ENCODE peak calls at places on chromosomes 2 and 18, in five cellular contexts. E is heart left ventricle, S is small intestine, U is mammary epithelial cell, C is tibial nerve. Z is an unnamed sample.

GRCh38 chr18:38611036-38611964 is 1045.7 kb upstream of the CELF4 start:
- DNase-seq in E (peak), S (no peak), U (no peak), C (no peak), Z (no peak)

GRCh38 chr2:64485302-64485701 is 31.3 kb downstream of the LGALSL start:
- DNase-seq in E (no peak), S (no peak), U (no peak), C (no peak), Z (no peak)

GRCh38 chr2:72780483-72780882 is 45.4 kb downstream of the EXOC6B start:
- DNase-seq in E (no peak), S (peak), U (peak), C (no peak), Z (no peak)

GRCh38 chr2:179985163-179985820 is 21.8 kb downstream of the CWC22 start:
- DNase-seq in E (no peak), S (no peak), U (no peak), C (no peak), Z (no peak)

GRCh38 chr2:83364264-83364663 is 1094.8 kb downstream of the SUCLG1 start:
- DNase-seq in E (no peak), S (no peak), U (no peak), C (no peak), Z (no peak)

GRCh38 chr2:18749912-18750526 is 160.7 kb upstream of the NT5C1B start:
- DNase-seq in E (peak), S (peak), U (peak), C (peak), Z (peak)

GRCh38 chr2:156320491-156320896 is 12.0 kb downstream of the NR4A2 start:
- DNase-seq in E (peak), S (no peak), U (no peak), C (no peak), Z (no peak)

GRCh38 chr2:73999881-74000597 is 15.3 kb downstream of the TET3 start:
- DNase-seq in E (no peak), S (peak), U (no peak), C (no peak), Z (no peak)

GRCh38 chr2:108918156-108918845 is 70.7 kb downstream of the EDAR start:
- DNase-seq in E (no peak), S (no peak), U (no peak), C (no peak), Z (no peak)

GRCh38 chr18:9475643-9476580 is 599 bp downstream of the RALBP1 start:
- DNase-seq in E (no peak), S (peak), U (peak), C (peak), Z (peak)

GRCh38 chr2:9637330-9637729 is 6.5 kb upstream of the YWHAQ start:
- DNase-seq in E (no peak), S (no peak), U (peak), C (no peak), Z (no peak)

GRCh38 chr2:38465789-38466127 is 88.7 kb upstream of the ATL2 start:
- DNase-seq in E (no peak), S (peak), U (peak), C (no peak), Z (no peak)

GRCh38 chr2:205758051-205758450 is 75.8 kb downstream of the NRP2 start:
- DNase-seq in E (no peak), S (no peak), U (no peak), C (no peak), Z (no peak)

GRCh38 chr2:223399357-223399957 is 202.7 kb downstream of the SCG2 start:
- DNase-seq in E (no peak), S (no peak), U (no peak), C (no peak), Z (no peak)

GRCh38 chr2:34096552-34097171 is 497.6 kb upstream of the FAM98A start:
- DNase-seq in E (peak), S (peak), U (peak), C (peak), Z (peak)

GRCh38 chr2:96832751-96833507 is 10.9 kb downstream of the ANKRD23 start:
- DNase-seq in E (peak), S (no peak), U (no peak), C (no peak), Z (no peak)

GRCh38 chr18:6982398-6982797 is 135.2 kb downstream of the LAMA1 start:
- DNase-seq in E (no peak), S (no peak), U (no peak), C (no peak), Z (no peak)

GRCh38 chr2:118246726-118247125 is 158.5 kb downstream of the INSIG2 start:
- DNase-seq in E (peak), S (no peak), U (peak), C (no peak), Z (no peak)

GRCh38 chr2:217086038-217086522 is 226.2 kb upstream of the TNP1 start:
- DNase-seq in E (no peak), S (no peak), U (no peak), C (no peak), Z (no peak)

GRCh38 chr18:12652861-12653401 is 5.0 kb downstream of the SPIRE1 start:
- DNase-seq in E (no peak), S (no peak), U (peak), C (no peak), Z (no peak)

GRCh38 chr2:46320141-46320567 is 22.9 kb downstream of the EPAS1 start:
- DNase-seq in E (no peak), S (no peak), U (no peak), C (no peak), Z (no peak)

GRCh38 chr2:191152841-191153240 is 2.0 kb upstream of the STAT4 start:
- DNase-seq in E (no peak), S (no peak), U (peak), C (no peak), Z (no peak)

GRCh38 chr2:69122271-69122670 is 109.3 kb downstream of the ANTXR1 start:
- DNase-seq in E (no peak), S (no peak), U (peak), C (no peak), Z (no peak)

GRCh38 chr2:200026838-200027237 is 71.5 kb downstream of the MAIP1 start:
- DNase-seq in E (peak), S (no peak), U (no peak), C (no peak), Z (no peak)

GRCh38 chr18:56902653-56903052 is 244.2 kb upstream of the BOD1L2 start:
- DNase-seq in E (no peak), S (peak), U (peak), C (no peak), Z (no peak)

GRCh38 chr18:73563345-73563744 is 584.3 kb downstream of the FBXO15 start:
- DNase-seq in E (no peak), S (no peak), U (peak), C (no peak), Z (no peak)

GRCh38 chr2:202429164-202429980 is 53.2 kb downstream of the BMPR2 start:
- DNase-seq in E (no peak), S (no peak), U (no peak), C (no peak), Z (no peak)

GRCh38 chr18:56632070-56633022 is 6.0 kb downstream of the TXNL1 start:
- DNase-seq in E (no peak), S (no peak), U (no peak), C (no peak), Z (no peak)

GRCh38 chr18:68053290-68053689 is 536.8 kb upstream of the DSEL start:
- DNase-seq in E (no peak), S (no peak), U (no peak), C (no peak), Z (no peak)

GRCh38 chr2:27249891-27250651 is 12.8 kb downstream of the SLC30A3 start:
- DNase-seq in E (peak), S (peak), U (no peak), C (no peak), Z (peak)

GRCh38 chr2:171723724-171724683 is 36.7 kb downstream of the DYNC1I2 start:
- DNase-seq in E (no peak), S (no peak), U (no peak), C (no peak), Z (no peak)

GRCh38 chr18:2529154-2529553 is 42.2 kb downstream of the METTL4 start:
- DNase-seq in E (no peak), S (no peak), U (no peak), C (no peak), Z (no peak)

GRCh38 chr18:77127769-77128671 is 4.6 kb downstream of the MBP start:
- DNase-seq in E (no peak), S (peak), U (peak), C (no peak), Z (no peak)

DNA sequence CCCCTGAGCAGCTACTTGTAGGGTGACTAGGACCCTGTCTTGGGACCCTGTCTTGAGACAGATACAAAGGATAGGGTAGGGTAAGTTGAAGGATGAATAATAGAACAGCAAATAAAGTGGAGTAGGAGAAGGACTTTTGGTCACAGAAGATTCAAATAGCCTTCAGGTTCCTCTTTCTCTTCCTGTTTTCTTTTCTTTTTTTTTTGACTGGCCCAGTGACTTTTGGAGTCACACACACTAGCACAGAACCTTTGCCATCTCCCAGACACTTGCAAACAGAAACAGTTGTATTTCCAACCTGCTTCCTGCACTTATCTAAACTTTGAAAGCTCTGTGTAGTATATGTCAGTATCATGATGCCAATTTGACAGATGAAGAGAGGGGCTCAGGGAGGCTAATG is 108.2 kb downstream of the TDRD15 start:
- DNase-seq in E (no peak), S (no peak), U (no peak), C (no peak), Z (no peak)
- H3K27ac ChIP-seq in E (no peak), S (no peak), U (no peak), C (no peak), Z (no peak)

GRCh38 chr2:237673130-237673921 is 45.9 kb downstream of the LRRFIP1 start:
- DNase-seq in E (peak), S (peak), U (peak), C (no peak), Z (peak)
- H3K27ac ChIP-seq in E (no peak), S (peak), U (peak), C (peak), Z (peak)

DNA sequence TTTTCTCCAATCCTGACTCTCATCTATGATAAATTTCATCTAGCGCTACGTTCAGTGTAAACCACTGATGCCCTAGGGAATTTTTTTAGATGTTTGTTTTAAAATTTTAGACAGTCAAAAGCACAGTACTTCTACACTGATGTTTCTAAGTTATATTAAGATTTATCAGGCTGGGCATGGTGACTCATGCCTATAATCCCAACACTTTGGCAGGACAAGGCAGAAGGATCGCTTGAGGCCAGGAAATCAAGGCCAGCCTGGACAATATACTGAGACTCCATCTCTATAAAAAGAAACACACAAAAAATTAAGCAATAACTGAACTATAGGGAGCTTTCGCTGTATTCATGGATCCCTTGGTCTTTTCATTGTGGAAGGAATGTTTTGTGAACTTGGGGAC is 50.6 kb upstream of the MAPRE2 start:
- DNase-seq in E (no peak), S (no peak), U (peak), C (no peak), Z (no peak)
- H3K27ac ChIP-seq in E (no peak), S (no peak), U (peak), C (no peak), Z (no peak)

GRCh38 chr2:25313711-25314513 is 27.8 kb downstream of the DNMT3A start:
- DNase-seq in E (no peak), S (no peak), U (no peak), C (no peak), Z (no peak)

GRCh38 chr2:25311866-25312575 is 29.7 kb downstream of the DNMT3A start:
- DNase-seq in E (no peak), S (no peak), U (no peak), C (no peak), Z (no peak)

GRCh38 chr2:25314514-25315315 is 27.0 kb downstream of the DNMT3A start:
- DNase-seq in E (peak), S (peak), U (no peak), C (peak), Z (peak)

GRCh38 chr2:25310965-25311865 is 30.5 kb downstream of the DNMT3A start:
- DNase-seq in E (peak), S (peak), U (peak), C (no peak), Z (no peak)

DNA sequence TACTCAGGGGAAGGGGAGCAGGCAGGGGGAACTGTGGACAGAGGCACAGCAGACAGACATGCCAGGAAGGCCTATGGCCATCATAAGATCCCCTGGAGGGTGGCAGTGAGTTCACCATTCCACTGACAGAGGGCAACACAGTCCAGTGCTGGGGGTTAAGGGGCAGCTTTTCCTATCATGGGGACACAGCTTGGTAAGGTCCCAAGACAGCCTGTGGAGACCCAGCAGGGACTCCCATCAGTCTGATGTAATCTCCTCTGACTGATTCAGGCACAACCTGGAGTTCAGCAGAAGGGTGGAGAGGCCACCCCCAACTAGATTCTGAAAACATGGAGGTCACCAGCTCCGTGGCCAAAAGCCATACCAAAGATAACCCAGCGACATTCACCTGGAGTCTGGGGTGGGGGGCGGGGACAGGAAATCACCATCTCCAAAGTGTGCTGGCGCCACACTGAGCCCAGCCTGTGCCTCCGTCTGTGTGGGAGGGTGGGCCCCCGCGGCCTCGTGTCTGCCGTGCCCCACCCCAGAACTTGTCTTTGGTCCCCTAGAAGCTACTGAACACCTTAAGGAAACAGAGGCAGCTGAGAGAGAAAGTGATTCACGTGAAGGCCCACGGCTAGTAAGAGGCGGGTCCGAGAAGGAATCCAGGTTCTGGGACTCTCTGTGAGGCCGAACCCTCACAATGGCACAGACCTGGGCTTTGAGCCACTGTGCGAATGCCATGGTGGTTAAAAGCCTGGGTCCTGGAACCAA is 28.6 kb downstream of the DNMT3A start:
- DNase-seq in E (no peak), S (no peak), U (no peak), C (no peak), Z (no peak)
- H3K27ac ChIP-seq in E (peak), S (peak), U (no peak), C (no peak), Z (peak)